ENCODE peak calls at places on chromosomes 6 and 20, in eight cellular contexts. B, D, C, P, U, H, V and G are unnamed samples.

GRCh38 chr6:26311012-26311384 is 54.0 kb upstream of the BTN3A2 start:
- DNase-seq in B (peak; percentile 10), D (no peak), C (peak; percentile 66), P (no peak), U (no peak), H (peak; percentile 47), V (no peak), G (peak; percentile 43)

GRCh38 chr6:26173836-26174144 is 86.6 kb downstream of the HFE start:
- DNase-seq in B (no peak), D (no peak), C (no peak), P (no peak), U (no peak), H (no peak), V (no peak), G (no peak)

GRCh38 chr20:62741191-62741676 is 32.6 kb downstream of the NTSR1 start:
- DNase-seq in B (no peak), D (peak; percentile 10), C (peak; percentile 29), P (peak; percentile 42), U (no peak), H (no peak), V (no peak), G (peak; percentile 14)

GRCh38 chr20:8858181-8858794 is 210.6 kb upstream of the PLCB4 start:
- DNase-seq in B (no peak), D (no peak), C (no peak), P (no peak), U (no peak), H (no peak), V (no peak), G (no peak)

GRCh38 chr20:62337558-62338293 is 29.4 kb downstream of the LAMA5 start:
- DNase-seq in B (no peak), D (no peak), C (no peak), P (no peak), U (no peak), H (no peak), V (no peak), G (no peak)

GRCh38 chr20:5119435-5120188 is at the start of gene PCNA:
- DNase-seq in B (peak; percentile 99), D (peak; percentile 98), C (peak; percentile 98), P (peak; percentile 98), U (peak; percentile 73), H (peak; percentile 93), V (peak; percentile 92), G (peak; percentile 83)

GRCh38 chr20:4445331-4445730 is 276.4 kb upstream of the PRND start:
- DNase-seq in B (no peak), D (no peak), C (no peak), P (no peak), U (no peak), H (no peak), V (no peak), G (no peak)

GRCh38 chr20:19737025-19737424 is 21.0 kb upstream of the RIN2 start:
- DNase-seq in B (no peak), D (no peak), C (peak; percentile 45), P (no peak), U (no peak), H (no peak), V (no peak), G (peak; percentile 22)

GRCh38 chr6:135419162-135419561 is 78.4 kb downstream of the AHI1 start:
- DNase-seq in B (no peak), D (no peak), C (peak; percentile 85), P (no peak), U (peak; percentile 27), H (no peak), V (no peak), G (peak; percentile 79)

GRCh38 chr20:2651772-2652723 is at the start of gene NOP56:
- DNase-seq in B (peak; percentile 97), D (peak; percentile 92), C (peak; percentile 87), P (peak; percentile 96), U (peak; percentile 43), H (peak; percentile 99), V (peak; percentile 93), G (peak; percentile 64)

GRCh38 chr20:17735206-17735804 is 35.5 kb downstream of the BANF2 start:
- DNase-seq in B (no peak), D (no peak), C (peak; percentile 90), P (no peak), U (no peak), H (no peak), V (no peak), G (no peak)

GRCh38 chr6:21005816-21006553 is 471.7 kb downstream of the CDKAL1 start:
- DNase-seq in B (no peak), D (no peak), C (peak; percentile 93), P (no peak), U (no peak), H (no peak), V (no peak), G (peak; percentile 87)

GRCh38 chr20:11108102-11108842 is 434.5 kb upstream of the JAG1 start:
- DNase-seq in B (no peak), D (peak; percentile 61), C (peak; percentile 47), P (no peak), U (no peak), H (no peak), V (no peak), G (no peak)

GRCh38 chr20:35092524-35093244 is at the start of gene TRPC4AP:
- DNase-seq in B (peak; percentile 89), D (peak; percentile 89), C (peak; percentile 83), P (peak; percentile 95), U (peak; percentile 47), H (peak; percentile 90), V (peak; percentile 82), G (peak; percentile 85)

GRCh38 chr6:157236040-157236725 is 87.1 kb downstream of the TMEM242 start:
- DNase-seq in B (no peak), D (no peak), C (no peak), P (no peak), U (no peak), H (no peak), V (no peak), G (no peak)

GRCh38 chr6:82953871-82954270 is 111.8 kb downstream of the UBE3D start:
- DNase-seq in B (no peak), D (peak; percentile 58), C (peak; percentile 65), P (no peak), U (no peak), H (no peak), V (no peak), G (no peak)

GRCh38 chr6:33271608-33272357 is at the start of the genes RPS18 and VPS52:
- DNase-seq in B (peak; percentile 98), D (peak; percentile 96), C (peak; percentile 99), P (peak; percentile 94), U (peak; percentile 95), H (peak; percentile 100), V (peak; percentile 79), G (peak; percentile 98)

GRCh38 chr20:47610247-47610944 is 108.7 kb downstream of the NCOA3 start:
- DNase-seq in B (no peak), D (peak; percentile 71), C (peak; percentile 93), P (no peak), U (peak; percentile 40), H (no peak), V (peak; percentile 53), G (peak; percentile 93)

GRCh38 chr6:3612341-3613041 is 139.0 kb downstream of the PXDC1 start:
- DNase-seq in B (peak; percentile 81), D (no peak), C (peak; percentile 95), P (no peak), U (peak; percentile 89), H (no peak), V (no peak), G (peak; percentile 93)